ENCODE peak calls at places on chromosomes 16 and 17, in five cellular contexts. S, J, L, G and Y are unnamed samples.
A peak's percentile ranks its signal among the peaks of the same experiment; 100 is the strongest.

GRCh38 chr17:45870342-45870974 is 23.9 kb upstream of the MAPT start:
- DNase-seq in S (no peak), J (no peak), L (no peak), G (no peak), Y (no peak)

GRCh38 chr17:31134526-31134925 is 39.7 kb downstream of the NF1 start:
- DNase-seq in S (no peak), J (no peak), L (no peak), G (no peak), Y (no peak)

GRCh38 chr17:69417545-69418483 is 3.3 kb downstream of the MAP2K6 start:
- DNase-seq in S (no peak), J (no peak), L (no peak), G (no peak), Y (no peak)

GRCh38 chr17:64326420-64327054 is 63.5 kb upstream of the TEX2 start:
- DNase-seq in S (no peak), J (no peak), L (no peak), G (no peak), Y (no peak)

GRCh38 chr16:88570691-88571092 is 489 bp downstream of the ZC3H18 start:
- DNase-seq in S (no peak), J (peak; percentile 36), L (no peak), G (no peak), Y (no peak)

GRCh38 chr16:74556375-74556922 is 50.5 kb downstream of the GLG1 start:
- DNase-seq in S (no peak), J (no peak), L (no peak), G (no peak), Y (no peak)

GRCh38 chr17:59074494-59074893 is 32.2 kb downstream of the TRIM37 start:
- DNase-seq in S (no peak), J (no peak), L (no peak), G (no peak), Y (peak; percentile 81)

GRCh38 chr17:75645501-75645888 is 12.3 kb downstream of the SMIM5 start:
- DNase-seq in S (peak; percentile 87), J (no peak), L (no peak), G (peak; percentile 22), Y (no peak)

GRCh38 chr16:15572329-15573001 is 70.5 kb downstream of the MARF1 start:
- DNase-seq in S (no peak), J (no peak), L (no peak), G (no peak), Y (peak; percentile 67)

GRCh38 chr16:5064915-5065314 is 841 bp downstream of the C16orf89 start:
- DNase-seq in S (no peak), J (no peak), L (no peak), G (no peak), Y (peak; percentile 24)

GRCh38 chr17:42243493-42243982 is 32.7 kb downstream of the STAT5B start:
- DNase-seq in S (no peak), J (no peak), L (no peak), G (no peak), Y (no peak)

GRCh38 chr17:1946021-1946932 is 78.9 kb downstream of the RTN4RL1 start:
- DNase-seq in S (no peak), J (no peak), L (no peak), G (no peak), Y (no peak)

GRCh38 chr17:49779730-49780220 is 8.7 kb upstream of the KAT7 start:
- DNase-seq in S (peak; percentile 34), J (peak; percentile 49), L (no peak), G (peak; percentile 40), Y (peak; percentile 84)

GRCh38 chr17:3983945-3984484 is 19.8 kb upstream of the ATP2A3 start:
- DNase-seq in S (no peak), J (no peak), L (no peak), G (peak; percentile 25), Y (peak; percentile 55)

GRCh38 chr17:59505610-59506276 is 59.7 kb upstream of the DHX40 start:
- DNase-seq in S (no peak), J (no peak), L (no peak), G (no peak), Y (peak; percentile 5)

GRCh38 chr16:73192227-73192894 is 144.4 kb upstream of the ZFHX3 start:
- DNase-seq in S (no peak), J (no peak), L (no peak), G (no peak), Y (no peak)

GRCh38 chr17:50344712-50345380 is 1.1 kb upstream of the XYLT2 start:
- DNase-seq in S (no peak), J (no peak), L (no peak), G (peak; percentile 39), Y (no peak)

GRCh38 chr17:82228278-82228841 is 482 bp upstream of the SLC16A3 start:
- DNase-seq in S (no peak), J (no peak), L (no peak), G (no peak), Y (no peak)

GRCh38 chr17:74408262-74408661 is 23.6 kb upstream of the GPRC5C start:
- DNase-seq in S (peak; percentile 75), J (peak; percentile 69), L (no peak), G (no peak), Y (no peak)

GRCh38 chr16:75532142-75532765 is 3.7 kb downstream of the CHST5 start:
- DNase-seq in S (no peak), J (no peak), L (no peak), G (no peak), Y (no peak)

GRCh38 chr17:4800462-4801185 is 1.5 kb downstream of the C17orf114 start:
- DNase-seq in S (no peak), J (peak; percentile 10), L (no peak), G (no peak), Y (no peak)

GRCh38 chr17:70089513-70090148 is 14.6 kb downstream of the KCNJ16 start:
- DNase-seq in S (no peak), J (no peak), L (no peak), G (peak; percentile 42), Y (no peak)

GRCh38 chr16:78675312-78675711 is 575.9 kb downstream of the WWOX start:
- DNase-seq in S (no peak), J (no peak), L (no peak), G (no peak), Y (peak; percentile 7)

GRCh38 chr17:27384261-27384701 is 72.0 kb upstream of the KSR1 start:
- DNase-seq in S (peak; percentile 44), J (no peak), L (no peak), G (no peak), Y (peak; percentile 96)

GRCh38 chr17:40499551-40500189 is 1.8 kb downstream of the TNS4 start:
- DNase-seq in S (peak; percentile 85), J (no peak), L (no peak), G (peak; percentile 84), Y (peak; percentile 60)

GRCh38 chr16:79902351-79902750 is 301.8 kb upstream of the MAF start:
- DNase-seq in S (no peak), J (no peak), L (no peak), G (no peak), Y (no peak)

GRCh38 chr17:45050680-45051059 is 762 bp downstream of the DCAKD start:
- DNase-seq in S (peak; percentile 45), J (peak; percentile 48), L (no peak), G (peak; percentile 56), Y (peak; percentile 28)

GRCh38 chr16:51465026-51465425 is 314.0 kb upstream of the SALL1 start:
- DNase-seq in S (no peak), J (no peak), L (no peak), G (no peak), Y (peak; percentile 47)
- TF ChIP-seq USF2 in S (no peak), J (no peak), L (no peak), G (no peak), Y (no peak)

DNA sequence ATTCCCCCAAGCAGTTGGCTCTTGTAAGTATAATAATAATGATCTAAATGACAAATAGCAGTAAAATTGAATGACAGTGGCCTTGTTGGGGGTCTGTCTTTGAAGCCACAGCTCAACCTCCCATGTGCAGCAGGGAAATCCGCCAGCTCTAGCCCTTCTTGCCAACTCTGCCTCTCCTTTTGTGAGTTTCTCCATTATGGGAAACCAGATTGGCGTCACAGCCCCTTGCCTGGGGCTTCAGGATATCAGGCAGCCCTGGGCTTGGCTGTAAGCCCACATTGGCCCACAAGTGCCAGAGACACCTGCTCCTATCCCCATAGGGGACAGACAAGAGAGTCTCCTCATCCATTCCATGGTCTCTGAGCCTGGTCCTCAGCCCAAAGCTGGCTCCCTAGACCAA is 70.4 kb upstream of the CACNG5 start:
- DNase-seq in S (no peak), J (no peak), L (no peak), G (no peak), Y (no peak)
- TF ChIP-seq RCOR1 in S (no peak), J (no peak), L (no peak), G (no peak), Y (no peak)

GRCh38 chr16:57150682-57151330 is 35.0 kb downstream of the PSME3IP1 start:
- DNase-seq in S (no peak), J (no peak), L (no peak), G (no peak), Y (peak; percentile 23)
- TF ChIP-seq USF2 in S (no peak), J (no peak), L (no peak), G (no peak), Y (no peak)

DNA sequence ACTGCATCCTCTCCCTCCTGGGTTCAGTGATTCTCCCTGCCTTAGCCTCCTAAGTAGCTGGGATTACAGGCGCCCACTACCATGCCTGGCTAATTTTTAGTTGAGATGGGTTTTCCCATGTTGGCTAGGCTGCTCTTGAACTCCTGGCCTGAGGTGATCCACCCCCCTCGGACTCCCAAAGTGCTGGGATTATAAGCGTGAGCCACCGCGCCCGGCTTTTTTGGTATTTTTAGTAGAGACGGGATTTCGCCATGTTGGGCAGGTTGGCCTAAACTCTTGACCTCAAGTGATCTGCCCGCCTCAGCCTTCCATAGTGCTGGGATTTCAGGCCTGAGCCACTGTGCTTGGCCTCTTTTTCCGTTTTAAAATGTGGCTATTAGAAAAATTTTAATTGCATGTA is 343.8 kb upstream of the RBFOX1 start:
- DNase-seq in S (no peak), J (no peak), L (no peak), G (no peak), Y (no peak)
- TF ChIP-seq RCOR1 in S (no peak), J (no peak), L (no peak), G (no peak), Y (no peak)

DNA sequence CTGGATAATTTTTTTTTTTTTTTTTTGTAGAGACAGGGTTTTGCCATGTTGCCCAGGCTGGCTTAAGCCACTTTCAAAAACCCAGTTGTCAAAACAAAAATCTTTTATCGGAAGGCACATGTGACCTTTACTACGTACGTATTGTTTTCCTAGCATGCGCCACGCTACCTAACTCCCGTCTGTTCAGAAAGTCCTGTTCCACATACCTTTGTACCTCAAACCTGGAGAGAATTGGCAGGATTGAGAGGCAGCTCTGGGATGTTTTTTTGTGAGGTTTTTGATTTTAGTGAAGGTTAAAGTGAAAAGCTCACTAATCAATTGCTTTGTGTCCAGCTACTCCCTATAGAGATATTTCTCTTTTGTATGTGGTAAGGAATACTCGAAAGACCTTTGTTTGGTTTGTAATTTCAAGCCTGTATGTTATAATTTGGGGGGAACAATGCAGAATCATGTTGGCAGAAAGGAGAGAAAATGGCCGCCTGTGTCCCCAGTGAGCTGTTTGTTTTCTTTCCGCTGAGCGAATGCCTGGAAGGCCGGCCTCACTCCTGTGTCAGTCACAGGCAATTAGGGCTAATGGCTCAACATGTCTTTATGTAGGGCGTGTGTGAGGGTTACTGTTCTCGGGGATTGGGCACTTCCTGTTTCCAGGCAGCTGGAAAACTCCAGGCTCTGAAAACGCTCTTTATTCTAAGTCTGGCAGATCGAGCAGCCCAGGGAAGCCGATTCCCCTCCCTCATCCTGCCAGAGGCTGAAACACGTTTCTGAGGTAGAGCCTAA is 60.8 kb upstream of the CLEC18A start:
- DNase-seq in S (no peak), J (no peak), L (no peak), G (peak; percentile 67), Y (peak; percentile 42)
- TF ChIP-seq USF2 in S (no peak), J (no peak), L (no peak), G (no peak), Y (no peak)